ENCODE peak calls at places on chromosomes 13 and 19, in four cellular contexts. C is T-helper 2 cell treated with Interferon-gamma antibody and Interleukin-4, amounts not matched to agents 5 μg/mL and 100 μg/mL, for 36 hours; O is activated CD4-positive, CD25-positive, alpha-beta regulatory T cell; S is effector CD4-positive, alpha-beta T cell. M is an unnamed sample.

GRCh38 chr19:3849092-3849491 is 19.7 kb downstream of the ZFR2 start:
- DNase-seq in O (no peak), S (peak), C (no peak), M (peak)

GRCh38 chr13:113652404-113653263 is 5.4 kb downstream of the ATP4B start:
- DNase-seq in O (no peak), C (no peak), S (no peak), M (no peak)

GRCh38 chr19:49106648-49107135 is 7.5 kb upstream of the LIN7B start:
- DNase-seq in O (peak), C (peak), S (peak), M (peak)

GRCh38 chr19:46776927-46777911 is 11.2 kb downstream of the SLC1A5 start:
- DNase-seq in O (no peak), C (no peak), S (no peak), M (peak)

GRCh38 chr19:52398091-52398461 is 427 bp downstream of the ZNF528 start:
- DNase-seq in O (no peak), S (no peak), C (no peak), M (peak)

GRCh38 chr19:42071247-42071646 is 1.2 kb upstream of the GRIK5 start:
- DNase-seq in O (no peak), S (no peak), C (no peak), M (no peak)

GRCh38 chr13:93959796-93960533 is 519.5 kb downstream of the DCT start:
- DNase-seq in O (no peak), S (no peak), C (no peak), M (no peak)

GRCh38 chr19:17872251-17873001 is 681 bp downstream of the SLC5A5 start:
- DNase-seq in S (no peak), C (peak), O (peak), M (no peak)

GRCh38 chr19:37361994-37362393 is 8.9 kb upstream of the ZNF527 start:
- DNase-seq in S (no peak), O (no peak), C (no peak), M (no peak)

GRCh38 chr13:24228852-24229458 is 68.4 kb downstream of the SPATA13 start:
- DNase-seq in O (no peak), S (peak), C (no peak), M (peak)